ENCODE peak calls at places on chromosome 21, in nine cellular contexts. E, J, O, M, D, A, Y, S and T are unnamed samples. For H3K27me3 and H3K4me1, the result is how much of the 10 kb centered on the place peaks cover.

GRCh38 chr21:39968010-39968409 is 100.8 kb downstream of the PCP4 start:
- DNase-seq in E (no peak), J (no peak), O (no peak), M (no peak), D (no peak), A (no peak), Y (no peak), S (no peak), T (no peak)

GRCh38 chr21:45831991-45832740 is 149.4 kb upstream of the COL6A1 start:
- DNase-seq in E (peak), J (peak), O (no peak), M (no peak), D (no peak), A (no peak), Y (peak), S (peak), T (no peak)

GRCh38 chr21:41666641-41667051 is 100.2 kb downstream of the RIPK4 start:
- DNase-seq in E (no peak), J (no peak), O (no peak), M (no peak), D (no peak), A (no peak), Y (no peak), S (no peak), T (no peak)

GRCh38 chr21:45584786-45585185 is 42.5 kb upstream of the SLC19A1 start:
- DNase-seq in E (no peak), J (no peak), O (no peak), M (no peak), D (no peak), A (peak), Y (peak), S (no peak), T (peak)

GRCh38 chr21:18030248-18030647 is 211.1 kb upstream of the C21orf91 start:
- DNase-seq in E (no peak), J (no peak), O (no peak), M (no peak), D (no peak), A (no peak), Y (no peak), S (no peak), T (no peak)

GRCh38 chr21:44513389-44514217 is 26.4 kb downstream of the KRTAP10-1 start:
- DNase-seq in E (no peak), J (no peak), O (peak), M (no peak), D (no peak), A (no peak), Y (no peak), S (no peak), T (peak)

GRCh38 chr21:25560151-25560783 is 47.0 kb downstream of the MRPL39 start:
- DNase-seq in E (no peak), J (no peak), O (no peak), M (no peak), D (no peak), A (no peak), Y (no peak), S (peak), T (peak)

GRCh38 chr21:44766014-44766817 is 35.4 kb downstream of the UBE2G2 start:
- DNase-seq in E (no peak), J (no peak), O (no peak), M (no peak), D (no peak), A (no peak), Y (no peak), S (no peak), T (no peak)

GRCh38 chr21:16085436-16085835 is 355.7 kb downstream of the USP25 start:
- DNase-seq in E (no peak), J (no peak), O (no peak), M (no peak), D (no peak), A (no peak), Y (no peak), S (no peak), T (no peak)

GRCh38 chr21:32597205-32597604 is 11.9 kb upstream of the TCP10L start:
- DNase-seq in E (no peak), J (no peak), O (no peak), M (no peak), D (no peak), A (no peak), Y (no peak), S (peak), T (no peak)

GRCh38 chr21:46477765-46478164 is 19.1 kb downstream of the DIP2A start:
- DNase-seq in E (no peak), J (no peak), O (no peak), M (no peak), D (no peak), A (no peak), Y (no peak), S (peak), T (no peak)

GRCh38 chr21:46216132-46216747 is 12.3 kb downstream of the LSS start:
- DNase-seq in E (no peak), J (no peak), O (no peak), M (no peak), D (no peak), A (peak), Y (peak), S (no peak), T (no peak)

GRCh38 chr21:41752231-41752681 is 14.6 kb downstream of the RIPK4 start:
- DNase-seq in E (no peak), J (no peak), O (no peak), M (peak), D (no peak), A (peak), Y (no peak), S (peak), T (no peak)

GRCh38 chr21:16794944-16795343 is 717.9 kb upstream of the CXADR start:
- DNase-seq in E (no peak), J (no peak), O (no peak), M (peak), D (no peak), A (no peak), Y (peak), S (peak), T (no peak)

GRCh38 chr21:31117046-31117916 is 79.0 kb upstream of the KRTAP19-8 start:
- DNase-seq in E (no peak), J (no peak), O (no peak), M (peak), D (no peak), A (no peak), Y (no peak), S (peak), T (no peak)

GRCh38 chr21:45177039-45177438 is 102.7 kb downstream of the ADARB1 start:
- DNase-seq in E (no peak), J (peak), O (no peak), M (no peak), D (no peak), A (no peak), Y (no peak), S (no peak), T (no peak)

GRCh38 chr21:27818847-27819246 is 852.0 kb upstream of the ADAMTS5 start:
- DNase-seq in E (no peak), J (no peak), O (no peak), M (peak), D (no peak), A (no peak), Y (no peak), S (peak), T (no peak)

DNA sequence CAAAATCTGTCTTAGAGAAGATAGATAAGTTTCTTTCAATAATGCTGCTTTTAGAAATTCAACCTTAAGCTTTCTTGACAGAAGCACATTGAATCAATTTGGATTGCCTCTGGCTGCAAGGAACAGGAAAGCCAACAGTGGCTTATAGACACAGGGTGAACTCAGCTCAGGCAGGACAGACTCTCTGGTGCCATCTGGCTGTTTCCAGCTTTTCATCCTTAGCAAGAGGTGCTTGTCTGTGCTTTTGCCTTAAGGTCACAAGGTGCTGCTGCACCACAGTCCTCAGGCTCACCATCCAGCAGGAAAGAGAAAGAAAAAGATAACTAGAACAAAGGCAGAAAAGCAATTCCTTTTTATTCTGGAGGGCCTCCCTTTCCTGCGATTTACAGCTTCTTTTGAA is 93.7 kb upstream of the ETS2 start:
- DNase-seq in E (no peak), J (peak), O (no peak), M (peak), D (no peak), A (no peak), Y (peak), S (peak), T (no peak)
- H3K27me3 ChIP-seq in E (under half), J (under half), O (under half), M (under half), D (under half), A (under half), Y (under half), S (under half), T (under half)

DNA sequence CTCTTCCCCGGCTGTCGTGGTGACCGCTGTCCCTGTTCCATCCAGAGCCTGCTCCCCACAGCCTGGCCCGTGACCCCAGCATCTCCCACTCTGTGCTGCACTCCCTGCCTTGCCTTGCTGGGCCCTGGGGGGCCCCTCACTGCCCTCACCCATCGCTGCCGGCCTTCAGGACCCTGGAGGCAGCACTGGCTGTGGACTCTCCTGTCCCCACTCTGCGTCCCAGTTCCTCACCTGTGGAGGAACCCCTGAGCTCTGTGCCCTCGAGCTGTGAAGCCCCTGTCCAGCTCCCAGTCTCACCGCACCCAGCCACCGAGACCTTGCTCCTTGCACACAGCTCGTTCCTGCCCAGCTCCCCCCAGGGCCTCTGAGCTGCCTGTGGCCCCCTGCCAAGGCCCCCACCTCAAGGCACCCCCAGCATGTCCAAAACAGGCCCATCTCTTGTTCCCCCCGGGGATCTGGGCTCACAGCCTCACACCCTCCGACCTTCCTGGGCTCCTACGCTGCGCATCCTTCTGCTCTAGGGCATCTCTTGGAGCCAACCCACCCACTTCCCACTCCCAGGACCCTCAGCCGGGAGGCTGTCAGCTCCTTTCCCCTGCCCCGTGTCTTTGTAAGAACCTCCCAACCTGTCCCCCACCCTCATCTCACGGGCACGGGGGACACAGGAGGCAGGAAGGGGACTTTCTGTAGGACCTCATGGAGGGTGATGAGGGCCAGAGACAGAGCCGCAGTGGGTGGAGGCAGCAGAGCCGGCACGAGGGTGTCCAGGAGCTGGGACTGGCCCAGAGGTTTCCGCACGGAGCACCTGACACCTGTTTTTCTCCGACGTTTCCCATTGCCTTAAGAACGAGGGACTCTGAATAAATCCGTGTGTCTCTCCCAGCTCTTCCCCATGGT is 109.3 kb downstream of the WDR4 start:
- DNase-seq in E (no peak), J (no peak), O (no peak), M (no peak), D (no peak), A (peak), Y (no peak), S (no peak), T (no peak)
- H3K4me1 ChIP-seq in E (under half), J (under half), O (under half), M (under half), D (under half), A (under half), Y (under half), S (under half), T (under half)

DNA sequence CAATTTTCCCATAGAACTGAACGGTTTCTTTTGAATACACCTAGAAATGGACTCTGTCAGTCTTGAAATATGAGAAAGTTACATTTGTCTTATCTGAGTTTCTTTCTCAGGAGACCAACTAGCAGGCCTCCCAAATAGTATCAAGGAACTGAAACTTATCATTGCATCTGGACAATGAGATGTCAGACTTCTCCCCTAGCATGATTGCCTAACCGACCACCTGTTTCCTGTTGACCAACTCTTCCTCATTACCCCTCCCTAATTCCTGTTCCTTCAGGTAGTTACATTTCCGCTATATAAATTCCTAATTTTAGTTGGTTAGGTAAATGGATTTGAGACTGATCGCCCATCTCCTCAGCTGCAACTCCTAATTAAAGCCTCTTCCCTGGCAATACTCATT is 1587.3 kb downstream of the NCAM2 start:
- DNase-seq in E (no peak), J (no peak), O (no peak), M (no peak), D (no peak), A (no peak), Y (no peak), S (no peak), T (no peak)
- H3K27me3 ChIP-seq in E (under half), J (under half), O (under half), M (under half), D (under half), A (under half), Y (under half), S (under half), T (under half)

GRCh38 chr21:35046880-35047229 is 2.2 kb downstream of the RUNX1 start:
- DNase-seq in E (no peak), J (no peak), O (no peak), M (no peak), D (no peak), A (no peak), Y (no peak), S (no peak), T (no peak)
- H3K4me1 ChIP-seq in E (under half), J (under half), O (under half), M (under half), D (half or more), A (under half), Y (under half), S (under half), T (half or more)

GRCh38 chr21:36700295-36700960 is 1.5 kb downstream of the SIM2 start:
- DNase-seq in E (peak), J (no peak), O (no peak), M (no peak), D (no peak), A (no peak), Y (no peak), S (no peak), T (no peak)

GRCh38 chr21:36699546-36700294 is 805 bp downstream of the SIM2 start:
- DNase-seq in E (peak), J (no peak), O (no peak), M (no peak), D (no peak), A (no peak), Y (no peak), S (no peak), T (no peak)

GRCh38 chr21:36697473-36698159 is 1.3 kb upstream of the SIM2 start:
- DNase-seq in E (no peak), J (no peak), O (no peak), M (no peak), D (no peak), A (no peak), Y (no peak), S (no peak), T (no peak)

GRCh38 chr21:36698160-36699025 is 522 bp upstream of the SIM2 start:
- DNase-seq in E (peak), J (no peak), O (no peak), M (no peak), D (no peak), A (no peak), Y (no peak), S (no peak), T (no peak)

DNA sequence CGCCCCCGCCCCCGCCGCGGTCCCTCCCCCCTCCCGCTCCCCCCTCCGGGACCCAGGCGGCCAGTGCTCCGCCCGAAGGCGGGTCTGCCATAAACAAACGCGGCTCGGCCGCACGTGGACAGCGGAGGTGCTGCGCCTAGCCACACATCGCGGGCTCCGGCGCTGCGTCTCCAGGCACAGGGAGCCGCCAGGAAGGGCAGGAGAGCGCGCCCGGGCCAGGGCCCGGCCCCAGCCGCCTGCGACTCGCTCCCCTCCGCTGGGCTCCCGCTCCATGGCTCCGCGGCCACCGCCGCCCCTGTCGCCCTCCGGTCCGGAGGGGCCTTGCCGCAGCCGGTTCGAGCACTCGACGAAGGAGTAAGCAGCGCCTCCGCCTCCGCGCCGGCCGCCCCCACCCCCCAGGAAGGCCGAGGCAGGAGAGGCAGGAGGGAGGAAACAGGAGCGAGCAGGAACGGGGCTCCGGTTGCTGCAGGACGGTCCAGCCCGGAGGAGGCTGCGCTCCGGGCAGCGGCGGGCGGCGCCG is at the start of gene SIM2:
- DNase-seq in E (peak), J (no peak), O (no peak), M (no peak), D (no peak), A (no peak), Y (no peak), S (peak), T (no peak)
- H3K27me3 ChIP-seq in E (under half), J (under half), O (half or more), M (half or more), D (half or more), A (under half), Y (under half), S (half or more), T (half or more)

GRCh38 chr21:38266732-38267131 is 9.9 kb downstream of the KCNJ15 start:
- DNase-seq in E (no peak), J (no peak), O (no peak), M (no peak), D (no peak), A (no peak), Y (no peak), S (no peak), T (no peak)
- H3K4me1 ChIP-seq in E (under half), J (under half), O (under half), M (under half), D (under half), A (under half), Y (under half), S (under half), T (half or more)